ENCODE peak calls at places on chromosomes 12 and 14, in nine cellular contexts. F, R, H, P, I, W, E, X and T are unnamed samples.

GRCh38 chr14:91019673-91020072 is 40.8 kb downstream of the RPS6KA5 start:
- DNase-seq in F (no peak), R (no peak), H (no peak), P (no peak), I (no peak), W (no peak), E (peak), X (no peak), T (no peak)

GRCh38 chr12:30025317-30025716 is 241.6 kb upstream of the TMTC1 start:
- DNase-seq in F (no peak), R (no peak), H (no peak), P (no peak), I (no peak), W (no peak), E (no peak), X (no peak), T (no peak)

GRCh38 chr12:72178871-72179270 is 93.3 kb upstream of the TRHDE start:
- DNase-seq in F (no peak), R (no peak), H (no peak), P (no peak), I (no peak), W (no peak), E (no peak), X (no peak), T (no peak)

GRCh38 chr12:59040651-59041050 is 120.3 kb upstream of the LRIG3 start:
- DNase-seq in F (no peak), R (no peak), H (peak), P (no peak), I (no peak), W (no peak), E (peak), X (no peak), T (no peak)

GRCh38 chr12:132761032-132761910 is at the start of gene ANKLE2:
- DNase-seq in F (peak), R (peak), H (peak), P (peak), I (peak), W (no peak), E (peak), X (peak), T (peak)

GRCh38 chr12:70513441-70513840 is 123.8 kb downstream of the PTPRB start:
- DNase-seq in F (no peak), R (no peak), H (no peak), P (no peak), I (no peak), W (no peak), E (no peak), X (no peak), T (no peak)

GRCh38 chr12:105214670-105215375 is 21.2 kb downstream of the APPL2 start:
- DNase-seq in F (no peak), R (no peak), H (no peak), P (no peak), I (no peak), W (no peak), E (peak), X (peak), T (no peak)

GRCh38 chr12:92021665-92022033 is 124.0 kb downstream of the BTG1 start:
- DNase-seq in F (no peak), R (no peak), H (no peak), P (no peak), I (no peak), W (no peak), E (no peak), X (no peak), T (no peak)

GRCh38 chr12:52313926-52314325 is 7.3 kb downstream of the KRT83 start:
- DNase-seq in F (no peak), R (no peak), H (no peak), P (no peak), I (no peak), W (no peak), E (no peak), X (no peak), T (no peak)

GRCh38 chr14:96086574-96087077 is 47.5 kb downstream of the C14orf132 start:
- DNase-seq in F (no peak), R (no peak), H (peak), P (no peak), I (no peak), W (no peak), E (peak), X (no peak), T (no peak)

GRCh38 chr12:29187756-29188155 is 38.7 kb downstream of the FAR2 start:
- DNase-seq in F (no peak), R (no peak), H (no peak), P (no peak), I (no peak), W (no peak), E (no peak), X (no peak), T (no peak)

GRCh38 chr12:48744251-48745008 is 27.9 kb upstream of the CCNT1 start:
- DNase-seq in F (no peak), R (no peak), H (no peak), P (no peak), I (no peak), W (no peak), E (peak), X (no peak), T (no peak)

GRCh38 chr12:121214171-121214777 is 4.3 kb downstream of the P2RX4 start:
- DNase-seq in F (no peak), R (no peak), H (peak), P (no peak), I (no peak), W (no peak), E (peak), X (no peak), T (no peak)

GRCh38 chr12:3133410-3133793 is 56.2 kb downstream of the TSPAN9 start:
- DNase-seq in F (no peak), R (no peak), H (no peak), P (no peak), I (no peak), W (no peak), E (no peak), X (no peak), T (no peak)

GRCh38 chr14:95544588-95544987 is 9.7 kb downstream of the GLRX5 start:
- DNase-seq in F (no peak), R (peak), H (peak), P (no peak), I (no peak), W (no peak), E (no peak), X (no peak), T (no peak)

GRCh38 chr12:20463920-20464524 is 95.7 kb downstream of the PDE3A start:
- DNase-seq in F (no peak), R (no peak), H (no peak), P (peak), I (no peak), W (no peak), E (peak), X (no peak), T (no peak)

GRCh38 chr12:50160643-50161042 is 6.5 kb downstream of the CERS5 start:
- DNase-seq in F (no peak), R (no peak), H (no peak), P (no peak), I (no peak), W (no peak), E (no peak), X (no peak), T (no peak)

GRCh38 chr14:91888641-91889476 is 21.5 kb upstream of the TC2N start:
- DNase-seq in F (no peak), R (no peak), H (no peak), P (no peak), I (no peak), W (no peak), E (no peak), X (no peak), T (no peak)

GRCh38 chr12:64893961-64894360 is 69.5 kb downstream of the TBC1D30 start:
- DNase-seq in F (no peak), R (no peak), H (peak), P (no peak), I (no peak), W (no peak), E (peak), X (no peak), T (no peak)

GRCh38 chr12:7542813-7543212 is 39.2 kb upstream of the CD163 start:
- DNase-seq in F (no peak), R (no peak), H (no peak), P (no peak), I (no peak), W (no peak), E (no peak), X (no peak), T (no peak)

GRCh38 chr12:64083285-64084210 is 138.5 kb downstream of the KICS2 start:
- DNase-seq in F (no peak), R (peak), H (peak), P (no peak), I (no peak), W (peak), E (peak), X (peak), T (peak)

GRCh38 chr14:69107407-69108003 is 45.4 kb downstream of the DCAF5 start:
- DNase-seq in F (no peak), R (no peak), H (peak), P (peak), I (peak), W (no peak), E (peak), X (peak), T (no peak)

GRCh38 chr12:55931780-55932545 is 1.0 kb downstream of the DGKA start:
- DNase-seq in F (no peak), R (peak), H (peak), P (peak), I (peak), W (peak), E (peak), X (peak), T (peak)

GRCh38 chr14:20688167-20688839 is at the start of gene ANG:
- DNase-seq in F (no peak), R (no peak), H (no peak), P (no peak), I (no peak), W (no peak), E (no peak), X (no peak), T (no peak)

GRCh38 chr14:20687362-20688166 is 1.0 kb upstream of the ANG start:
- DNase-seq in F (no peak), R (no peak), H (no peak), P (no peak), I (no peak), W (no peak), E (no peak), X (peak), T (no peak)

GRCh38 chr14:20683896-20684661 is at the start of gene RNASE4:
- DNase-seq in F (peak), R (peak), H (peak), P (peak), I (peak), W (peak), E (peak), X (peak), T (peak)

GRCh38 chr14:20684662-20685456 is 499 bp downstream of the RNASE4 start:
- DNase-seq in F (no peak), R (no peak), H (peak), P (no peak), I (no peak), W (no peak), E (peak), X (peak), T (peak)

GRCh38 chr14:20686386-20687143 is 2.0 kb upstream of the ANG start:
- DNase-seq in F (no peak), R (no peak), H (no peak), P (no peak), I (no peak), W (no peak), E (no peak), X (peak), T (no peak)
- H3K4me3 ChIP-seq in F (no peak), R (peak), H (no peak), P (no peak), I (no peak), W (peak), E (no peak), X (no peak), T (peak)

DNA sequence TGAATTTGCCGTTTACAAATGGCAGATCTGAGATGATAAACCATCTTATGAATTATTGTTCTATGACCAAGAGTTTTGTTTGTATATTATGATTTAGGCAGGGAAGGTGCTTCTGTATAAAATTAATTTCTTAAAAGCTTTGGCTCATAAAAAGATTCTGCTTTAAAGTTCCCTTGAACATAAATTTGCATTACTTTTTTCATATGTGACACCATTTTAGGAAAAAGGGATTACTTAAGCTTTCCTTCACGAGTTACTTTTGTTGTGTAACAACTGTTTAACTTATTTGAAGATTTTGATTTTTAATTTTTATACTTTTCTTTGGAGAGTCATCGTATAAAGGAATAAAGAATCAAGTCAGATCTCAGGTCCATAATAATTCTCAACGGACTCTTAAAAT is 3.3 kb downstream of the ETNK1 start:
- DNase-seq in F (no peak), R (no peak), H (no peak), P (no peak), I (no peak), W (no peak), E (no peak), X (no peak), T (no peak)
- H3K4me3 ChIP-seq in F (peak), R (peak), H (no peak), P (peak), I (no peak), W (no peak), E (peak), X (no peak), T (no peak)

GRCh38 chr14:74425525-74426201 is 347 bp downstream of the SYNDIG1L start:
- DNase-seq in F (no peak), R (peak), H (no peak), P (peak), I (no peak), W (no peak), E (peak), X (peak), T (peak)

GRCh38 chr14:74424606-74425005 is 1.4 kb downstream of the SYNDIG1L start:
- DNase-seq in F (no peak), R (no peak), H (no peak), P (no peak), I (no peak), W (no peak), E (no peak), X (no peak), T (no peak)

GRCh38 chr14:74427651-74428050 is 1.6 kb upstream of the SYNDIG1L start:
- DNase-seq in F (no peak), R (no peak), H (no peak), P (no peak), I (no peak), W (no peak), E (no peak), X (no peak), T (no peak)

GRCh38 chr14:74429221-74429691 is 3.2 kb upstream of the SYNDIG1L start:
- DNase-seq in F (no peak), R (no peak), H (no peak), P (no peak), I (no peak), W (no peak), E (no peak), X (no peak), T (no peak)

GRCh38 chr14:74426202-74426582 is at the start of gene SYNDIG1L:
- DNase-seq in F (no peak), R (no peak), H (no peak), P (no peak), I (no peak), W (no peak), E (no peak), X (no peak), T (no peak)
- H3K4me3 ChIP-seq in F (no peak), R (peak), H (no peak), P (peak), I (no peak), W (no peak), E (no peak), X (no peak), T (peak)

GRCh38 chr12:108691154-108691994 is 39.9 kb downstream of the CORO1C start:
- DNase-seq in F (peak), R (peak), H (peak), P (peak), I (peak), W (peak), E (peak), X (peak), T (peak)

GRCh38 chr12:108691995-108692808 is 39.1 kb downstream of the CORO1C start:
- DNase-seq in F (peak), R (peak), H (peak), P (peak), I (peak), W (no peak), E (no peak), X (peak), T (no peak)

GRCh38 chr12:108690799-108691153 is 40.5 kb downstream of the CORO1C start:
- DNase-seq in F (peak), R (no peak), H (no peak), P (no peak), I (no peak), W (no peak), E (no peak), X (no peak), T (no peak)

GRCh38 chr12:108690191-108690518 is 41.2 kb downstream of the CORO1C start:
- DNase-seq in F (no peak), R (no peak), H (no peak), P (no peak), I (no peak), W (no peak), E (no peak), X (no peak), T (no peak)

GRCh38 chr12:108689314-108690190 is 41.8 kb downstream of the CORO1C start:
- DNase-seq in F (peak), R (no peak), H (peak), P (peak), I (peak), W (no peak), E (no peak), X (no peak), T (no peak)
- H3K4me3 ChIP-seq in F (peak), R (peak), H (no peak), P (no peak), I (no peak), W (no peak), E (no peak), X (no peak), T (no peak)

GRCh38 chr14:99575043-99576023 is 28.7 kb downstream of the CCDC85C start:
- DNase-seq in F (no peak), R (peak), H (peak), P (peak), I (peak), W (no peak), E (peak), X (peak), T (peak)
- H3K4me3 ChIP-seq in F (no peak), R (peak), H (no peak), P (no peak), I (no peak), W (no peak), E (no peak), X (no peak), T (no peak)

GRCh38 chr12:113470871-113471618 is 626 bp downstream of the LHX5 start:
- DNase-seq in F (no peak), R (no peak), H (no peak), P (no peak), I (no peak), W (no peak), E (no peak), X (no peak), T (no peak)

GRCh38 chr12:113472191-113473190 is 820 bp upstream of the LHX5 start:
- DNase-seq in F (no peak), R (no peak), H (no peak), P (peak), I (no peak), W (no peak), E (no peak), X (no peak), T (no peak)

GRCh38 chr12:113469893-113470743 is 1.6 kb downstream of the LHX5 start:
- DNase-seq in F (no peak), R (no peak), H (no peak), P (no peak), I (no peak), W (no peak), E (no peak), X (no peak), T (no peak)

GRCh38 chr12:113473400-113473799 is 1.7 kb upstream of the LHX5 start:
- DNase-seq in F (no peak), R (no peak), H (no peak), P (no peak), I (no peak), W (no peak), E (no peak), X (no peak), T (no peak)

GRCh38 chr12:113471619-113472171 is at the start of gene LHX5:
- DNase-seq in F (no peak), R (no peak), H (no peak), P (no peak), I (no peak), W (no peak), E (peak), X (no peak), T (no peak)
- H3K4me3 ChIP-seq in F (no peak), R (no peak), H (no peak), P (no peak), I (no peak), W (no peak), E (no peak), X (no peak), T (no peak)

GRCh38 chr12:85462888-85463287 is 182.9 kb downstream of the ALX1 start:
- DNase-seq in F (no peak), R (no peak), H (no peak), P (no peak), I (no peak), W (no peak), E (no peak), X (no peak), T (no peak)

GRCh38 chr12:85466906-85467305 is 186.9 kb downstream of the ALX1 start:
- DNase-seq in F (no peak), R (no peak), H (peak), P (no peak), I (no peak), W (no peak), E (peak), X (no peak), T (no peak)

GRCh38 chr12:85468356-85469157 is 188.5 kb downstream of the ALX1 start:
- DNase-seq in F (peak), R (no peak), H (peak), P (peak), I (peak), W (no peak), E (peak), X (peak), T (peak)
- H3K4me3 ChIP-seq in F (peak), R (peak), H (peak), P (peak), I (no peak), W (peak), E (no peak), X (peak), T (peak)